ENCODE peak calls at places on chromosomes 16 and 17, in seven cellular contexts. Y, S, M, P, L, A and B are unnamed samples.

GRCh38 chr16:27444470-27444869 is 42.5 kb downstream of the IL21R start:
- DNase-seq in A (no peak), L (no peak), P (no peak), M (no peak), Y (no peak), S (no peak), B (no peak)

GRCh38 chr17:3692346-3692745 is 3.6 kb downstream of the P2RX5 start:
- DNase-seq in S (no peak), M (no peak), Y (no peak), A (no peak), P (no peak), L (no peak), B (no peak)

GRCh38 chr17:57784226-57784895 is 39.3 kb upstream of the CCDC182 start:
- DNase-seq in M (no peak), L (no peak), S (no peak), Y (no peak), A (no peak), P (no peak), B (no peak)

GRCh38 chr17:83087788-83088360 is 8.5 kb downstream of the METRNL start:
- DNase-seq in Y (no peak), S (no peak), A (no peak), P (no peak), L (no peak), M (no peak), B (no peak)

GRCh38 chr16:66418165-66418962 is 8.7 kb upstream of the BEAN1 start:
- DNase-seq in S (no peak), Y (no peak), L (peak), A (no peak), P (no peak), M (no peak), B (no peak)

GRCh38 chr16:66927012-66927436 is 1.7 kb upstream of the RRAD start:
- DNase-seq in L (no peak), P (no peak), M (peak), A (no peak), Y (no peak), S (no peak), B (no peak)

GRCh38 chr16:52469775-52470174 is 77.2 kb downstream of the TOX3 start:
- DNase-seq in P (peak), Y (no peak), L (no peak), M (no peak), A (no peak), S (no peak), B (no peak)

GRCh38 chr17:4195306-4195705 is 52.3 kb downstream of the CYB5D2 start:
- DNase-seq in P (no peak), Y (no peak), M (peak), S (no peak), L (no peak), A (no peak), B (no peak)

GRCh38 chr17:78205124-78205775 is 8.8 kb upstream of the BIRC5 start:
- DNase-seq in P (no peak), S (no peak), A (no peak), L (no peak), Y (no peak), M (no peak), B (no peak)

GRCh38 chr17:17484451-17484899 is 7.7 kb downstream of the MED9 start:
- DNase-seq in S (no peak), L (no peak), P (no peak), M (no peak), Y (peak), A (no peak), B (no peak)

GRCh38 chr16:10883004-10883403 is 6.0 kb downstream of the CIITA start:
- DNase-seq in Y (no peak), M (no peak), A (no peak), S (no peak), P (no peak), L (no peak), B (no peak)

GRCh38 chr17:53353919-53354351 is 468.8 kb upstream of the KIF2B start:
- DNase-seq in Y (no peak), S (no peak), L (no peak), M (no peak), P (peak), A (no peak), B (no peak)

GRCh38 chr16:88975511-88976061 is 1.4 kb downstream of the CBFA2T3 start:
- DNase-seq in P (no peak), Y (no peak), A (no peak), S (no peak), L (no peak), M (no peak), B (no peak)

GRCh38 chr17:31321481-31321880 is at the start of gene EVI2A:
- DNase-seq in S (peak), A (peak), Y (peak), M (peak), L (peak), P (no peak), B (peak)

GRCh38 chr16:65936096-65936495 is 430.4 kb upstream of the CDH5 start:
- DNase-seq in L (no peak), M (no peak), Y (no peak), A (no peak), S (no peak), P (no peak), B (no peak)

GRCh38 chr16:2728034-2728433 is 8.0 kb upstream of the PRSS27 start:
- DNase-seq in S (no peak), A (no peak), L (no peak), P (no peak), Y (no peak), M (no peak), B (no peak)

GRCh38 chr16:49027420-49027819 is 254.2 kb downstream of the CBLN1 start:
- DNase-seq in S (no peak), L (no peak), Y (no peak), M (no peak), A (no peak), P (no peak), B (no peak)

GRCh38 chr16:67825119-67825518 is 17.0 kb upstream of the THAP11 start:
- DNase-seq in L (no peak), Y (no peak), M (no peak), A (no peak), S (no peak), P (no peak), B (no peak)

GRCh38 chr17:65035191-65035590 is 21.3 kb downstream of the GNA13 start:
- DNase-seq in P (no peak), M (no peak), A (no peak), L (no peak), S (no peak), Y (no peak), B (no peak)

GRCh38 chr17:1647802-1648581 is 1.7 kb downstream of the RILP start:
- DNase-seq in M (no peak), P (no peak), A (no peak), Y (no peak), S (no peak), L (no peak), B (peak)

GRCh38 chr17:83137523-83137922 is 58.1 kb downstream of the METRNL start:
- DNase-seq in Y (no peak), M (no peak), A (no peak), S (no peak), L (no peak), P (no peak), B (no peak)

GRCh38 chr17:40486513-40487370 is 14.7 kb downstream of the TNS4 start:
- DNase-seq in Y (no peak), S (no peak), M (peak), A (no peak), P (no peak), L (no peak), B (no peak)

GRCh38 chr16:324451-325334 is 27.8 kb downstream of the AXIN1 start:
- DNase-seq in P (no peak), Y (peak), S (peak), M (no peak), A (peak), L (peak), B (peak)

GRCh38 chr17:77497578-77497934 is 356.8 kb downstream of the SEC14L1 start:
- DNase-seq in M (no peak), L (no peak), S (no peak), Y (no peak), P (no peak), A (no peak), B (no peak)

GRCh38 chr16:4142268-4142667 is 26.0 kb upstream of the ADCY9 start:
- DNase-seq in A (peak), Y (no peak), M (no peak), S (peak), L (peak), P (no peak), B (peak)